ENCODE peak calls at places on chromosome 1, in nine cellular contexts. K is posterior vena cava; B is GM23248; T is naive thymus-derived CD4-positive, alpha-beta T cell; A is cardiac fibroblast; P is HEK293T; I is left ventricle myocardium inferior; U is H54; X is stimulated activated CD4-positive, alpha-beta T cell treated with anti-CD3 and anti-CD28 coated beads, Interleukin-15, amount 100 ng/mL, for 48 hours. O is an unnamed sample.

GRCh38 chr1:240258910-240259309 is 167.2 kb downstream of the FMN2 start:
- DNase-seq in I (no peak), T (no peak), B (peak; percentile 97), X (no peak), P (no peak), U (no peak), K (no peak), A (peak; percentile 39), O (peak; percentile 23)

GRCh38 chr1:180925471-180926051 is 12.9 kb downstream of the KIAA1614 start:
- DNase-seq in P (no peak), X (no peak), B (no peak), T (no peak), A (no peak), U (no peak), I (no peak), K (no peak), O (no peak)

GRCh38 chr1:27144920-27145661 is 9.8 kb downstream of the SLC9A1 start:
- DNase-seq in P (no peak), I (no peak), U (no peak), B (peak; percentile 82), A (peak; percentile 67), T (no peak), K (peak; percentile 82), X (no peak), O (no peak)

GRCh38 chr1:54835131-54835898 is 34.2 kb upstream of the TTC22 start:
- DNase-seq in P (no peak), X (no peak), I (no peak), B (no peak), A (no peak), K (no peak), T (no peak), U (no peak), O (no peak)

GRCh38 chr1:93180723-93181613 is at the start of gene CCDC18:
- DNase-seq in I (no peak), K (no peak), X (peak; percentile 32), A (peak; percentile 28), U (peak; percentile 6), P (peak; percentile 11), B (peak; percentile 75), T (no peak), O (no peak)

GRCh38 chr1:200231787-200232222 is 178.0 kb downstream of the ZNF281 start:
- DNase-seq in A (no peak), U (no peak), B (peak; percentile 70), P (no peak), K (no peak), I (no peak), T (no peak), X (no peak), O (no peak)

GRCh38 chr1:6519935-6520621 is 28.6 kb upstream of the PLEKHG5 start:
- DNase-seq in X (no peak), K (peak; percentile 91), P (peak; percentile 37), A (peak; percentile 80), T (no peak), U (peak; percentile 72), I (no peak), B (peak; percentile 91), O (peak; percentile 76)

GRCh38 chr1:81550753-81551152 is 250.0 kb upstream of the ADGRL2 start:
- DNase-seq in I (no peak), A (no peak), K (no peak), T (no peak), U (no peak), B (no peak), X (no peak), P (no peak), O (no peak)